ENCODE peak calls at places on chromosome 22, in four cellular contexts. J, C, B and U are unnamed samples.

GRCh38 chr22:27380826-27381225 is 420.7 kb downstream of the MN1 start:
- DNase-seq in J (no peak), C (no peak), B (no peak), U (no peak)

GRCh38 chr22:23109079-23109347 is 32.8 kb downstream of the RSPH14 start:
- DNase-seq in J (no peak), C (no peak), B (no peak), U (no peak)

GRCh38 chr22:27088026-27088425 is 430.6 kb downstream of the MIAT start:
- DNase-seq in J (no peak), C (no peak), B (no peak), U (no peak)

GRCh38 chr22:19061471-19062138 is 60.6 kb downstream of the DGCR2 start:
- DNase-seq in J (no peak), C (no peak), B (no peak), U (no peak)

GRCh38 chr22:36541831-36542391 is 12.9 kb upstream of the EIF3D start:
- DNase-seq in J (peak), C (no peak), B (peak), U (no peak)

GRCh38 chr22:20520093-20520511 is 12.7 kb downstream of the MED15 start:
- DNase-seq in J (no peak), C (no peak), B (no peak), U (no peak)

GRCh38 chr22:27460596-27461347 is 340.8 kb downstream of the MN1 start:
- DNase-seq in J (no peak), C (no peak), B (no peak), U (no peak)

GRCh38 chr22:20843501-20843900 is 15.1 kb downstream of the PI4KA start:
- DNase-seq in J (no peak), C (no peak), B (no peak), U (no peak)

GRCh38 chr22:49789289-49790141 is 38.2 kb downstream of the BRD1 start:
- DNase-seq in J (no peak), C (no peak), B (peak), U (no peak)

GRCh38 chr22:21074092-21074715 is 28.5 kb downstream of the LRRC74B start:
- DNase-seq in J (peak), C (no peak), B (no peak), U (no peak)

GRCh38 chr22:20080445-20080775 is 369 bp downstream of the DGCR8 start:
- DNase-seq in J (no peak), C (peak), B (peak), U (no peak)

GRCh38 chr22:49659924-49660315 is 167.8 kb downstream of the BRD1 start:
- DNase-seq in J (no peak), C (no peak), B (no peak), U (no peak)

GRCh38 chr22:28112548-28113043 is 193.5 kb upstream of the PITPNB start:
- DNase-seq in J (peak), C (no peak), B (no peak), U (no peak)

GRCh38 chr22:36379593-36380361 is 8.0 kb downstream of the MYH9 start:
- DNase-seq in J (no peak), C (no peak), B (peak), U (no peak)

GRCh38 chr22:44360306-44360685 is 47.5 kb upstream of the SHISAL1 start:
- DNase-seq in J (no peak), C (no peak), B (no peak), U (no peak)

GRCh38 chr22:19713228-19713627 is 1.1 kb upstream of the SEPTIN5 start:
- DNase-seq in J (no peak), C (no peak), B (no peak), U (no peak)

GRCh38 chr22:22840778-22841177 is 46.8 kb upstream of the IGLL5 start:
- DNase-seq in J (no peak), C (no peak), B (no peak), U (no peak)

GRCh38 chr22:27814993-27815392 is 13.4 kb upstream of the MN1 start:
- DNase-seq in J (no peak), C (no peak), B (no peak), U (no peak)

GRCh38 chr22:20503816-20504215 is 3.6 kb upstream of the MED15 start:
- DNase-seq in J (no peak), C (no peak), B (no peak), U (no peak)

GRCh38 chr22:42114721-42115120 is 15.9 kb downstream of the CYP2D6 start:
- DNase-seq in J (peak), C (peak), B (no peak), U (no peak)
- TF ChIP-seq CTCF in J (peak), C (peak), B (no peak), U (no peak)

DNA sequence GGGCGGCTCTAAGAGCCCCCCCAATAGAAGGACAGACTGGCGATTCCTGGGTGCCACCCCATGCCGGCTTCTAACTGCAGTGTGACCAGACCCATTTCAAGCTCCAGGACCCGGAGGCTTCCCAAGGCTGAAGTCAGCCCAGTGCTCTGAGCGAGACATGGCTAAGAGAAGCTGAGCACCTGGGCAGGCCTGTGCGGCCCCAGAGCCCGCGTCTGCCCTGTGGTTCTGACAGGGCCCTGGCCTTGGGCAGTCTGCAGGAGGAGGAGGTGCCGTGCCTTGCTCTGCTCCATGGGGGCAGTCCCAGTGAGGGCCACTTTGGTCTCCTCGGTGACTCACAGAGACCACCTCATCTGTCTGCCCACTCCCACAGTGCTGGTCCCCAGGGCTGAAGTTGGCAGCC is 1314.2 kb downstream of the BRD1 start:
- DNase-seq in J (no peak), C (no peak), B (no peak), U (no peak)
- TF ChIP-seq CTCF in J (no peak), C (no peak), B (no peak), U (no peak)

GRCh38 chr22:46935506-46936377 is 173.3 kb downstream of the TBC1D22A start:
- DNase-seq in J (no peak), C (peak), B (no peak), U (no peak)
- TF ChIP-seq CTCF in J (no peak), C (no peak), B (no peak), U (no peak)

GRCh38 chr22:35313311-35314121 is 13.8 kb downstream of the TOM1 start:
- DNase-seq in J (no peak), C (no peak), B (no peak), U (no peak)

GRCh38 chr22:35312198-35313059 is 12.7 kb downstream of the TOM1 start:
- DNase-seq in J (peak), C (no peak), B (no peak), U (no peak)

GRCh38 chr22:35310556-35311550 is 11.2 kb downstream of the TOM1 start:
- DNase-seq in J (no peak), C (no peak), B (no peak), U (no peak)

GRCh38 chr22:35314161-35314942 is 14.7 kb downstream of the TOM1 start:
- DNase-seq in J (no peak), C (no peak), B (no peak), U (no peak)

GRCh38 chr22:35311551-35311999 is 11.9 kb downstream of the TOM1 start:
- DNase-seq in J (no peak), C (no peak), B (no peak), U (no peak)
- TF ChIP-seq CTCF in J (no peak), C (no peak), B (no peak), U (no peak)

GRCh38 chr22:42949159-42949558 is 65.8 kb downstream of the PACSIN2 start:
- DNase-seq in J (no peak), C (no peak), B (no peak), U (no peak)

GRCh38 chr22:42948205-42948804 is 66.6 kb downstream of the PACSIN2 start:
- DNase-seq in J (no peak), C (no peak), B (no peak), U (no peak)

GRCh38 chr22:42945736-42946135 is 69.2 kb downstream of the PACSIN2 start:
- DNase-seq in J (no peak), C (no peak), B (no peak), U (no peak)

GRCh38 chr22:42946551-42947198 is 68.3 kb downstream of the PACSIN2 start:
- DNase-seq in J (no peak), C (no peak), B (no peak), U (no peak)

GRCh38 chr22:42947211-42947990 is 67.5 kb downstream of the PACSIN2 start:
- DNase-seq in J (peak), C (peak), B (no peak), U (no peak)
- TF ChIP-seq CTCF in J (no peak), C (no peak), B (no peak), U (no peak)

GRCh38 chr22:32951081-32951806 is 106.9 kb downstream of the SYN3 start:
- DNase-seq in J (no peak), C (no peak), B (no peak), U (no peak)
- TF ChIP-seq CTCF in J (peak), C (peak), B (no peak), U (no peak)

GRCh38 chr22:38258895-38259294 is 13.9 kb downstream of the TMEM184B start:
- DNase-seq in J (no peak), C (no peak), B (no peak), U (no peak)

GRCh38 chr22:38261478-38261803 is 11.4 kb downstream of the TMEM184B start:
- DNase-seq in J (no peak), C (no peak), B (no peak), U (no peak)

GRCh38 chr22:38262051-38262795 is 10.6 kb downstream of the TMEM184B start:
- DNase-seq in J (no peak), C (no peak), B (peak), U (no peak)

GRCh38 chr22:38259370-38259769 is 13.4 kb downstream of the TMEM184B start:
- DNase-seq in J (no peak), C (no peak), B (no peak), U (no peak)

GRCh38 chr22:38260760-38261477 is 11.9 kb downstream of the TMEM184B start:
- DNase-seq in J (no peak), C (no peak), B (no peak), U (no peak)
- TF ChIP-seq CTCF in J (no peak), C (no peak), B (no peak), U (no peak)

DNA sequence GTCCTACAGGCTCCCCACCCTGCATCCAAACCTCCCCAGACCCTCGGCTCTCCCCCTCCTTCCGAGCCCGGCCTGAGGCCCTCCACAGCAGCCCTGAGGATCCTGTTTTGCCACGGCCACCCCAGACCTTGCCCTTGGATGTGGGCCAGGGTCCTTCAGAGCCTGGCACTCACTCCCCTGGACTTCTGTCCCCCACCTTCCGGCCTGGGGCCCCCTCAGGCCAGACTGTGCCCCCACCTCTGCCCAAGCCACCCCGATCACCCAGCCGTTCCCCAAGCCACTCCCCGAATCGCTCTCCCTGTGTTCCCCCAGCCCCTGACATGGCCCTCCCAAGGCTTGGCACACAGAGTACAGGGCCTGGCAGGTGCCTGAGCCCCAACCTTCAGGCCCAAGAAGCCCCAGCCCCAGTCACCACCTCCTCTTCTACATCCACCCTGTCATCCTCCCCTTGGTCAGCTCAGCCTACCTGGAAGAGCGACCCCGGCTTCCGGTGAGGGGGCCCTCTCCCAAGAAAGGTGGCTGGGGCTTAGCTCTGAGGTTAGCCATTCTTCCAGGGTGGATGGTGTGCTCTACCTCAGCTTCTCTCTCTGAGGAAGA is 2.9 kb downstream of the INPP5J start:
- DNase-seq in J (no peak), C (no peak), B (no peak), U (no peak)
- TF ChIP-seq CTCF in J (no peak), C (no peak), B (no peak), U (no peak)

GRCh38 chr22:38135133-38135706 is 24.7 kb upstream of the BAIAP2L2 start:
- DNase-seq in J (peak), C (no peak), B (no peak), U (no peak)

GRCh38 chr22:38139901-38140300 is 29.4 kb upstream of the BAIAP2L2 start:
- DNase-seq in J (no peak), C (no peak), B (no peak), U (no peak)

GRCh38 chr22:38138961-38139360 is 28.5 kb upstream of the BAIAP2L2 start:
- DNase-seq in J (no peak), C (no peak), B (no peak), U (no peak)

GRCh38 chr22:38136607-38137006 is 26.1 kb upstream of the BAIAP2L2 start:
- DNase-seq in J (no peak), C (no peak), B (no peak), U (no peak)

DNA sequence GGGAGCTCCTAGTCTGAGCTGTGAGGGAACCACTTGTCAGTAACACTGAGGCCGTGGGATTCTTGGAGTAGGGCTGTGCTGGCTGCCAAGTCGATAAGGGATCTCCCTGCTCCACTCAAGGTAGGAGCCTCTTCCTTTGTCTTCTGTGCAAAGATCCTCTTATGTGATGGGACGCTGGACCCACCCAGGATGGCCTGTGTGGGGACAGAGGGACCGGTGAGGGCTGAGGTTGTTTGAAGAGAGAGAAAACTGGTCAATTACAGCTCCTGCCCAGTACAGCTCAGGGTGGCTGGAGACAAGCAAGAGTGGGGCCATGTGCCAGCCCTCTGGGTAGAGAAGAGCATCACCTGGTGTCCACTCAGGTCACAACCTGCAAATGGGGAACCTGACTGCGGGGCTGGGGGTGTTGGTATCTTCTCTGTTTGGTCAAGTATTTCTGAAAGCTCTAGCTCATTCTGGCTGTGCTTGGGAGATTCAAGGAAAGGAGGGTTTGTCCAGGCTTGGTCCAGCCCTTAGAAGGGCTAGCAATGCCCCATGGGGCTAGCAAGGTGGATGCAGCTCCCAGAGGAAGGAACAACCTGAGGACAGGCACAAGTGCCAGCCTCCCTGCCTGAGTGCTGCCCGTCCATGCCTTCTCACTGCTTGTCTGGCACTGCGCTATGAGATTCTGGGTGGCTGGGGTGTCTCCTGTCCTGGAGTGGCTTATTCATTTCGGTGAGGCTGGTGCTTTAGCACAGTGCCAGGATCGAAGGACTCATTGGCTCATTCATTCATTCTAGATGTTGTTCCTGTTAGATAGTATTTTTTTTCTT is 27.6 kb upstream of the BAIAP2L2 start:
- DNase-seq in J (no peak), C (no peak), B (no peak), U (no peak)
- TF ChIP-seq CTCF in J (no peak), C (no peak), B (no peak), U (no peak)

DNA sequence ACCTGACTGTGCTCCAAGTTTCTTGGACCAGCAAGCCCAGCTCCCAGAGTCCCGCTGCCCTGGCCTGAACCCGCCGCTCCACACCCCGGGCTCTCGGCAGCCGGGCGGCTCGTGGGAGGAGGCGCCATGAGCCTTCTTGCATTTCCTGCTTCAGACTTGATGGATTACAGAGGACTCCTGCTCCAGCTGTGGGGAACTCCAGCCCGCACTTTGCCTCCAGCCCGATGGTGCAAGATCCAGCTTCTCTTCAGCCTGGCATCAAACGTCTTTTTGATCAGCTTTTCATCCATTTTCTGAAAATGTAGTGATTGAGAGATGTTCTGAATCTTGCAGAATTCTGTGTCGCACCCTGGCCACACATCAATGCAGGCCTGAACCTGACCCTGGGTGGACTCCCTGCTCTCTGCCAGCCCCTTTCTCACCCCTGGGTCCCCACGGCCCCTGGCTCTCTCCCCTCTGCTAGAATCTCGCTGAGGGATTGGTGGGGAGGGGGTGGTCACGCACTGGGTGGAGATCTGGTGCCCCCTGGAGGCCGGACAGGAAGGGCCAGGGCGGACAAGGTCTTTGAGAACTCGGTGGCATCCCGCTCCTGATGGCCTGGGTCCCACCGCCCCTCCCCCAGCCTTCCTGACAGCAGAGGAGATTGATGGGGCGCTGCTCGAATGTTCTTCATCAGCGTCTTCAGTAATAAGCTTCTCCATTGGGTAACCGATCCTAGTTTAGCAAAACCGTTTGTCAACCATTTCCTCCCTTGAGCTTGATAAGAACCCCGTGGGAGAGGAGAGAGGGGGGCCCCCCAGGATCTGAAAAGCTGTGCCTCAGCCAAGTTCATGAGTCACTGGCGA is 12.1 kb upstream of the NFAM1 start:
- DNase-seq in J (peak), C (peak), B (peak), U (peak)
- TF ChIP-seq CTCF in J (peak), C (peak), B (peak), U (no peak)